ENCODE peak calls at places on chromosomes 7 and 10, in nine cellular contexts. One of them, this sample, is unnamed.

GRCh38 chr10:60348982-60349381 is 40.7 kb downstream of the ANK3 start:
- DNase-seq in H9: no peak
- DNase-seq in mucosa of gallbladder: no peak
- DNase-seq in astrocyte of the hippocampus: no peak
- DNase-seq in stimulated activated CD4-positive, alpha-beta T cell treated with anti-CD3 and anti-CD28 coated beads, Interleukin-1b, Interleukin-23, amount 100 ng/mL, for 24 hours: no peak
- DNase-seq in activated T-helper 9 cell treated with anti-CD3 and anti-CD28 coated beads, Interleukin-2, amount 50 U/mL, for 16 hours: no peak
- DNase-seq in colonic mucosa: no peak
- DNase-seq in astrocyte of the spinal cord: no peak
- DNase-seq in glutamatergic neuron: no peak
- DNase-seq in this sample: peak

GRCh38 chr10:84329094-84329611 is 764 bp downstream of the CCSER2 start:
- DNase-seq in H9: peak
- DNase-seq in colonic mucosa: peak
- DNase-seq in astrocyte of the hippocampus: peak
- DNase-seq in activated T-helper 9 cell treated with anti-CD3 and anti-CD28 coated beads, Interleukin-2, amount 50 U/mL, for 16 hours: peak
- DNase-seq in astrocyte of the spinal cord: peak
- DNase-seq in mucosa of gallbladder: no peak
- DNase-seq in glutamatergic neuron: peak
- DNase-seq in stimulated activated CD4-positive, alpha-beta T cell treated with anti-CD3 and anti-CD28 coated beads, Interleukin-1b, Interleukin-23, amount 100 ng/mL, for 24 hours: peak
- DNase-seq in this sample: peak

GRCh38 chr10:71868192-71868697 is 17.2 kb upstream of the PSAP start:
- DNase-seq in astrocyte of the spinal cord: peak
- DNase-seq in H9: no peak
- DNase-seq in glutamatergic neuron: peak
- DNase-seq in stimulated activated CD4-positive, alpha-beta T cell treated with anti-CD3 and anti-CD28 coated beads, Interleukin-1b, Interleukin-23, amount 100 ng/mL, for 24 hours: no peak
- DNase-seq in mucosa of gallbladder: peak
- DNase-seq in astrocyte of the hippocampus: peak
- DNase-seq in activated T-helper 9 cell treated with anti-CD3 and anti-CD28 coated beads, Interleukin-2, amount 50 U/mL, for 16 hours: no peak
- DNase-seq in colonic mucosa: peak
- DNase-seq in this sample: peak

GRCh38 chr10:23001901-23002516 is 74.2 kb downstream of the ARMC3 start:
- DNase-seq in H9: peak
- DNase-seq in activated T-helper 9 cell treated with anti-CD3 and anti-CD28 coated beads, Interleukin-2, amount 50 U/mL, for 16 hours: no peak
- DNase-seq in mucosa of gallbladder: no peak
- DNase-seq in stimulated activated CD4-positive, alpha-beta T cell treated with anti-CD3 and anti-CD28 coated beads, Interleukin-1b, Interleukin-23, amount 100 ng/mL, for 24 hours: no peak
- DNase-seq in astrocyte of the hippocampus: no peak
- DNase-seq in glutamatergic neuron: peak
- DNase-seq in colonic mucosa: no peak
- DNase-seq in astrocyte of the spinal cord: no peak
- DNase-seq in this sample: no peak

GRCh38 chr7:90212149-90212495 is 582 bp downstream of the STEAP2 start:
- DNase-seq in astrocyte of the spinal cord: peak
- DNase-seq in H9: no peak
- DNase-seq in activated T-helper 9 cell treated with anti-CD3 and anti-CD28 coated beads, Interleukin-2, amount 50 U/mL, for 16 hours: no peak
- DNase-seq in astrocyte of the hippocampus: no peak
- DNase-seq in stimulated activated CD4-positive, alpha-beta T cell treated with anti-CD3 and anti-CD28 coated beads, Interleukin-1b, Interleukin-23, amount 100 ng/mL, for 24 hours: no peak
- DNase-seq in glutamatergic neuron: no peak
- DNase-seq in colonic mucosa: peak
- DNase-seq in mucosa of gallbladder: no peak
- DNase-seq in this sample: no peak

GRCh38 chr7:18288322-18289037 is 207.1 kb upstream of the HDAC9 start:
- DNase-seq in colonic mucosa: no peak
- DNase-seq in astrocyte of the spinal cord: no peak
- DNase-seq in stimulated activated CD4-positive, alpha-beta T cell treated with anti-CD3 and anti-CD28 coated beads, Interleukin-1b, Interleukin-23, amount 100 ng/mL, for 24 hours: no peak
- DNase-seq in H9: no peak
- DNase-seq in mucosa of gallbladder: no peak
- DNase-seq in activated T-helper 9 cell treated with anti-CD3 and anti-CD28 coated beads, Interleukin-2, amount 50 U/mL, for 16 hours: no peak
- DNase-seq in astrocyte of the hippocampus: no peak
- DNase-seq in glutamatergic neuron: no peak
- DNase-seq in this sample: no peak

GRCh38 chr7:99325597-99326407 is at the start of gene ARPC1A:
- DNase-seq in glutamatergic neuron: peak
- DNase-seq in colonic mucosa: peak
- DNase-seq in astrocyte of the hippocampus: peak
- DNase-seq in astrocyte of the spinal cord: peak
- DNase-seq in stimulated activated CD4-positive, alpha-beta T cell treated with anti-CD3 and anti-CD28 coated beads, Interleukin-1b, Interleukin-23, amount 100 ng/mL, for 24 hours: peak
- DNase-seq in activated T-helper 9 cell treated with anti-CD3 and anti-CD28 coated beads, Interleukin-2, amount 50 U/mL, for 16 hours: peak
- DNase-seq in mucosa of gallbladder: peak
- DNase-seq in H9: peak
- DNase-seq in this sample: peak

GRCh38 chr10:132793871-132794849 is 8.2 kb upstream of the NKX6-2 start:
- DNase-seq in stimulated activated CD4-positive, alpha-beta T cell treated with anti-CD3 and anti-CD28 coated beads, Interleukin-1b, Interleukin-23, amount 100 ng/mL, for 24 hours: no peak
- DNase-seq in colonic mucosa: no peak
- DNase-seq in astrocyte of the hippocampus: no peak
- DNase-seq in mucosa of gallbladder: no peak
- DNase-seq in H9: no peak
- DNase-seq in activated T-helper 9 cell treated with anti-CD3 and anti-CD28 coated beads, Interleukin-2, amount 50 U/mL, for 16 hours: no peak
- DNase-seq in glutamatergic neuron: peak
- DNase-seq in astrocyte of the spinal cord: no peak
- DNase-seq in this sample: no peak

GRCh38 chr10:35453855-35454532 is 117.7 kb downstream of the CCNY start:
- DNase-seq in astrocyte of the hippocampus: no peak
- DNase-seq in activated T-helper 9 cell treated with anti-CD3 and anti-CD28 coated beads, Interleukin-2, amount 50 U/mL, for 16 hours: no peak
- DNase-seq in glutamatergic neuron: no peak
- DNase-seq in mucosa of gallbladder: no peak
- DNase-seq in colonic mucosa: no peak
- DNase-seq in H9: no peak
- DNase-seq in stimulated activated CD4-positive, alpha-beta T cell treated with anti-CD3 and anti-CD28 coated beads, Interleukin-1b, Interleukin-23, amount 100 ng/mL, for 24 hours: no peak
- DNase-seq in astrocyte of the spinal cord: no peak
- DNase-seq in this sample: peak

GRCh38 chr10:110017940-110018339 is 10.2 kb downstream of the ADD3 start:
- DNase-seq in stimulated activated CD4-positive, alpha-beta T cell treated with anti-CD3 and anti-CD28 coated beads, Interleukin-1b, Interleukin-23, amount 100 ng/mL, for 24 hours: no peak
- DNase-seq in colonic mucosa: no peak
- DNase-seq in glutamatergic neuron: no peak
- DNase-seq in activated T-helper 9 cell treated with anti-CD3 and anti-CD28 coated beads, Interleukin-2, amount 50 U/mL, for 16 hours: no peak
- DNase-seq in astrocyte of the hippocampus: no peak
- DNase-seq in astrocyte of the spinal cord: no peak
- DNase-seq in mucosa of gallbladder: no peak
- DNase-seq in H9: no peak
- DNase-seq in this sample: no peak

GRCh38 chr7:102888561-102889233 is 24.1 kb upstream of the LRRC17 start:
- DNase-seq in H9: no peak
- DNase-seq in astrocyte of the hippocampus: no peak
- DNase-seq in glutamatergic neuron: no peak
- DNase-seq in stimulated activated CD4-positive, alpha-beta T cell treated with anti-CD3 and anti-CD28 coated beads, Interleukin-1b, Interleukin-23, amount 100 ng/mL, for 24 hours: no peak
- DNase-seq in activated T-helper 9 cell treated with anti-CD3 and anti-CD28 coated beads, Interleukin-2, amount 50 U/mL, for 16 hours: no peak
- DNase-seq in astrocyte of the spinal cord: no peak
- DNase-seq in colonic mucosa: no peak
- DNase-seq in mucosa of gallbladder: no peak
- DNase-seq in this sample: no peak

GRCh38 chr10:97499561-97500296 is 1.0 kb downstream of the UBTD1 start:
- DNase-seq in astrocyte of the spinal cord: peak
- DNase-seq in glutamatergic neuron: no peak
- DNase-seq in activated T-helper 9 cell treated with anti-CD3 and anti-CD28 coated beads, Interleukin-2, amount 50 U/mL, for 16 hours: no peak
- DNase-seq in colonic mucosa: peak
- DNase-seq in astrocyte of the hippocampus: peak
- DNase-seq in stimulated activated CD4-positive, alpha-beta T cell treated with anti-CD3 and anti-CD28 coated beads, Interleukin-1b, Interleukin-23, amount 100 ng/mL, for 24 hours: no peak
- DNase-seq in mucosa of gallbladder: peak
- DNase-seq in H9: no peak
- DNase-seq in this sample: peak

GRCh38 chr10:84193846-84194423 is 402 bp upstream of the CDHR1 start:
- DNase-seq in activated T-helper 9 cell treated with anti-CD3 and anti-CD28 coated beads, Interleukin-2, amount 50 U/mL, for 16 hours: no peak
- DNase-seq in mucosa of gallbladder: no peak
- DNase-seq in astrocyte of the spinal cord: peak
- DNase-seq in colonic mucosa: no peak
- DNase-seq in astrocyte of the hippocampus: no peak
- DNase-seq in glutamatergic neuron: no peak
- DNase-seq in stimulated activated CD4-positive, alpha-beta T cell treated with anti-CD3 and anti-CD28 coated beads, Interleukin-1b, Interleukin-23, amount 100 ng/mL, for 24 hours: no peak
- DNase-seq in H9: no peak
- DNase-seq in this sample: no peak

GRCh38 chr7:21999896-22000295 is 54.2 kb upstream of the CDCA7L start:
- DNase-seq in H9: no peak
- DNase-seq in activated T-helper 9 cell treated with anti-CD3 and anti-CD28 coated beads, Interleukin-2, amount 50 U/mL, for 16 hours: no peak
- DNase-seq in astrocyte of the hippocampus: no peak
- DNase-seq in stimulated activated CD4-positive, alpha-beta T cell treated with anti-CD3 and anti-CD28 coated beads, Interleukin-1b, Interleukin-23, amount 100 ng/mL, for 24 hours: no peak
- DNase-seq in glutamatergic neuron: no peak
- DNase-seq in astrocyte of the spinal cord: peak
- DNase-seq in mucosa of gallbladder: no peak
- DNase-seq in colonic mucosa: no peak
- DNase-seq in this sample: peak

GRCh38 chr10:130416334-130416950 is 280.3 kb downstream of the GLRX3 start:
- DNase-seq in H9: no peak
- DNase-seq in stimulated activated CD4-positive, alpha-beta T cell treated with anti-CD3 and anti-CD28 coated beads, Interleukin-1b, Interleukin-23, amount 100 ng/mL, for 24 hours: no peak
- DNase-seq in astrocyte of the hippocampus: no peak
- DNase-seq in glutamatergic neuron: no peak
- DNase-seq in activated T-helper 9 cell treated with anti-CD3 and anti-CD28 coated beads, Interleukin-2, amount 50 U/mL, for 16 hours: no peak
- DNase-seq in mucosa of gallbladder: no peak
- DNase-seq in astrocyte of the spinal cord: no peak
- DNase-seq in colonic mucosa: no peak
- DNase-seq in this sample: no peak

GRCh38 chr7:14688208-14688607 is 214.3 kb downstream of the DGKB start:
- DNase-seq in glutamatergic neuron: no peak
- DNase-seq in stimulated activated CD4-positive, alpha-beta T cell treated with anti-CD3 and anti-CD28 coated beads, Interleukin-1b, Interleukin-23, amount 100 ng/mL, for 24 hours: no peak
- DNase-seq in activated T-helper 9 cell treated with anti-CD3 and anti-CD28 coated beads, Interleukin-2, amount 50 U/mL, for 16 hours: no peak
- DNase-seq in astrocyte of the spinal cord: no peak
- DNase-seq in colonic mucosa: no peak
- DNase-seq in astrocyte of the hippocampus: no peak
- DNase-seq in mucosa of gallbladder: no peak
- DNase-seq in H9: no peak
- DNase-seq in this sample: no peak

GRCh38 chr7:39819514-39819913 is 130.5 kb upstream of the CDK13 start:
- DNase-seq in mucosa of gallbladder: no peak
- DNase-seq in colonic mucosa: no peak
- DNase-seq in glutamatergic neuron: no peak
- DNase-seq in astrocyte of the spinal cord: no peak
- DNase-seq in astrocyte of the hippocampus: no peak
- DNase-seq in activated T-helper 9 cell treated with anti-CD3 and anti-CD28 coated beads, Interleukin-2, amount 50 U/mL, for 16 hours: no peak
- DNase-seq in H9: no peak
- DNase-seq in stimulated activated CD4-positive, alpha-beta T cell treated with anti-CD3 and anti-CD28 coated beads, Interleukin-1b, Interleukin-23, amount 100 ng/mL, for 24 hours: no peak
- DNase-seq in this sample: no peak

GRCh38 chr10:76628801-76629200 is 1008.8 kb downstream of the KCNMA1 start:
- DNase-seq in H9: no peak
- DNase-seq in astrocyte of the hippocampus: no peak
- DNase-seq in astrocyte of the spinal cord: no peak
- DNase-seq in mucosa of gallbladder: no peak
- DNase-seq in colonic mucosa: no peak
- DNase-seq in glutamatergic neuron: no peak
- DNase-seq in stimulated activated CD4-positive, alpha-beta T cell treated with anti-CD3 and anti-CD28 coated beads, Interleukin-1b, Interleukin-23, amount 100 ng/mL, for 24 hours: no peak
- DNase-seq in activated T-helper 9 cell treated with anti-CD3 and anti-CD28 coated beads, Interleukin-2, amount 50 U/mL, for 16 hours: no peak
- DNase-seq in this sample: no peak

GRCh38 chr10:7666253-7667023 is at the start of gene ITIH5:
- DNase-seq in colonic mucosa: no peak
- DNase-seq in glutamatergic neuron: peak
- DNase-seq in mucosa of gallbladder: no peak
- DNase-seq in stimulated activated CD4-positive, alpha-beta T cell treated with anti-CD3 and anti-CD28 coated beads, Interleukin-1b, Interleukin-23, amount 100 ng/mL, for 24 hours: no peak
- DNase-seq in astrocyte of the hippocampus: peak
- DNase-seq in H9: peak
- DNase-seq in astrocyte of the spinal cord: no peak
- DNase-seq in activated T-helper 9 cell treated with anti-CD3 and anti-CD28 coated beads, Interleukin-2, amount 50 U/mL, for 16 hours: no peak
- DNase-seq in this sample: no peak

GRCh38 chr10:12228851-12229250 is 32.9 kb downstream of the CDC123 start:
- DNase-seq in astrocyte of the hippocampus: no peak
- DNase-seq in glutamatergic neuron: no peak
- DNase-seq in stimulated activated CD4-positive, alpha-beta T cell treated with anti-CD3 and anti-CD28 coated beads, Interleukin-1b, Interleukin-23, amount 100 ng/mL, for 24 hours: no peak
- DNase-seq in mucosa of gallbladder: no peak
- DNase-seq in activated T-helper 9 cell treated with anti-CD3 and anti-CD28 coated beads, Interleukin-2, amount 50 U/mL, for 16 hours: no peak
- DNase-seq in astrocyte of the spinal cord: no peak
- DNase-seq in colonic mucosa: no peak
- DNase-seq in H9: no peak
- DNase-seq in this sample: no peak

This sample was measured in LHCN-M2.